ENCODE peak calls at places on chromosomes 3 and 15, in four cellular contexts. R is breast epithelium, H is uterus, Y is K562. I is an unnamed sample.

GRCh38 chr3:16840111-16840444 is 44.7 kb upstream of the PLCL2 start:
- DNase-seq in R (no peak), H (no peak), Y (no peak), I (no peak)

GRCh38 chr3:48155122-48155521 is 33.1 kb downstream of the CDC25A start:
- DNase-seq in R (no peak), H (no peak), Y (no peak), I (peak; percentile 72)

GRCh38 chr3:16132190-16132589 is 42.3 kb upstream of the GALNT15 start:
- DNase-seq in R (no peak), H (no peak), Y (no peak), I (no peak)

GRCh38 chr3:89025185-89025584 is 82.2 kb upstream of the EPHA3 start:
- DNase-seq in R (no peak), H (no peak), Y (no peak), I (no peak)

GRCh38 chr3:171327441-171328174 is 132.6 kb downstream of the TNIK start:
- DNase-seq in R (no peak), H (no peak), Y (no peak), I (no peak)

GRCh38 chr3:30934208-30934550 is 39.7 kb upstream of the GADL1 start:
- DNase-seq in R (no peak), H (no peak), Y (no peak), I (no peak)

GRCh38 chr15:90037510-90037860 is 36.4 kb downstream of the ZNF710 start:
- DNase-seq in R (no peak), H (peak; percentile 9), Y (no peak), I (peak; percentile 40)

GRCh38 chr15:48887144-48887543 is 9.2 kb downstream of the EID1 start:
- DNase-seq in R (no peak), H (no peak), Y (no peak), I (no peak)

GRCh38 chr3:99850608-99851007 is 32.9 kb downstream of the CMSS1 start:
- DNase-seq in R (no peak), H (no peak), Y (no peak), I (no peak)

GRCh38 chr15:68542771-68543544 is 35.8 kb upstream of the CORO2B start:
- DNase-seq in R (no peak), H (peak; percentile 90), Y (no peak), I (no peak)

GRCh38 chr3:56900801-56901200 is 99.1 kb upstream of the ARHGEF3 start:
- DNase-seq in R (no peak), H (no peak), Y (no peak), I (no peak)

GRCh38 chr3:25306066-25306465 is 122.0 kb upstream of the RARB start:
- DNase-seq in R (no peak), H (no peak), Y (no peak), I (no peak)

GRCh38 chr3:54965746-54966145 is 37.9 kb upstream of the LRTM1 start:
- DNase-seq in R (no peak), H (peak; percentile 23), Y (no peak), I (peak; percentile 34)

GRCh38 chr3:149319750-149320149 is 13.7 kb downstream of the TM4SF18 start:
- DNase-seq in R (no peak), H (no peak), Y (no peak), I (no peak)

DNA sequence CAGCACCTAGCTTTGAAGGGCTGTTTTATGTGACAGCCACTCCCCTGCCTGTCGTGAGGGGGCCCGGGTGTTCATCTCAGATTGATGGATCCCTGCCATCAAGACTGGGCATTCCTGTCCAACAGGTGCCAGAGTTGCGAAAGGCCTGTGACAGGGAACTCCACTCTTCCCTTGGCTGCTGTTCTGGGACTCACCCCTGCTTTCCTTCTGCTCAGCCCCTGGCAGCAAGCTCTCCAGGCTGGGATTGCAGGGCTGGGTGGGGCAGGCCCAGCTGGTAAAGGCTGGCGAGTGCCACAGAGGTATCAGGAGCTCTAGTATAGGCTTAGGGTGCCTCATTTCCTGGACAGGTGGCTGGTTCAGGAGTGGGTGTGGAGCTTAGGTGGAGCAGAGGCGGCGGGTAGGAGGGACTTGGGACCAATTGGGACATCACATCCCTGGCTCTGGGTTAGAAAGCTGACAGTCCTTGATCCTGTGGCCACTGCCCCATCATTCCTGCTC is at the start of gene PLA2G4B:
- DNase-seq in R (peak; percentile 94), H (no peak), Y (no peak), I (no peak)
- TF ChIP-seq POLR2A in R (no peak), H (no peak), Y (no peak), I (no peak)

GRCh38 chr15:69762373-69763148 is 309.9 kb downstream of the RPLP1 start:
- DNase-seq in R (no peak), H (no peak), Y (no peak), I (no peak)

GRCh38 chr15:69760263-69760855 is 307.7 kb downstream of the RPLP1 start:
- DNase-seq in R (no peak), H (no peak), Y (no peak), I (no peak)

GRCh38 chr15:69758810-69759410 is 306.3 kb downstream of the RPLP1 start:
- DNase-seq in R (peak; percentile 25), H (no peak), Y (no peak), I (no peak)

GRCh38 chr15:69758291-69758771 is 305.7 kb downstream of the RPLP1 start:
- DNase-seq in R (no peak), H (no peak), Y (no peak), I (no peak)

GRCh38 chr15:69760890-69761568 is 308.4 kb downstream of the RPLP1 start:
- DNase-seq in R (peak; percentile 25), H (peak; percentile 50), Y (no peak), I (peak; percentile 39)
- TF ChIP-seq POLR2A in R (no peak), H (no peak), Y (no peak), I (no peak)

DNA sequence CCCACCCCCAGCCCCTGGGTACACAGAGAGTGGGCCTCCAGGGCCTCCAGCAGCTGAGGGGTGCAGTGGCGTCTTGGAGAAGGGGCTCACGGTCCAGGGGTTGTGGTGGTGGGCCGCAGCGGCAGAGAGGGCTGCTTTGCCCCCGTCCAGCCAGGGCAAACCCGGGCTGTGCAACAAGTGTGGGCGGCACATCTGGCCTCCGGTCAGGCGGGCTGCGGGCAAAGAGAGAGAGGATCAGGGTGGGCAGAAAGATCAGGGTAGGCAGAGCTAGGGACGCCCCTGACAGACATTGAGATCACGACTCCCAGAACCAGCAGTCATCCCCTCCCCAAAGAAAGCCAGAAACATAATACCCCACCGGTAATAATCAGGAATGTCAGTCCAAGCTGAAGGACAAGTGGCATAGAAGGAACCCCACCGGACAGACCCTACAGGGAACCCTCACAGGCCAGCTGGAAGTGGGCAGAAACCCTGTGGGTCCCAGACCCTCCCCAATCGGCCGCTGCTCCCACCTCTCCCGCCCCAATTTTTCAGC is 6.8 kb downstream of the GATA2 start:
- DNase-seq in R (no peak), H (no peak), Y (no peak), I (no peak)
- TF ChIP-seq POLR2A in R (no peak), H (no peak), Y (no peak), I (no peak)

GRCh38 chr3:186414735-186415419 is 52.8 kb upstream of the DGKG start:
- DNase-seq in R (no peak), H (peak; percentile 42), Y (no peak), I (peak; percentile 45)

GRCh38 chr3:186411089-186411488 is 49.1 kb upstream of the DGKG start:
- DNase-seq in R (no peak), H (no peak), Y (no peak), I (no peak)

GRCh38 chr3:186411994-186412393 is 50.0 kb upstream of the DGKG start:
- DNase-seq in R (no peak), H (no peak), Y (no peak), I (no peak)

GRCh38 chr3:186417791-186418190 is 55.8 kb upstream of the DGKG start:
- DNase-seq in R (no peak), H (no peak), Y (no peak), I (peak; percentile 48)

DNA sequence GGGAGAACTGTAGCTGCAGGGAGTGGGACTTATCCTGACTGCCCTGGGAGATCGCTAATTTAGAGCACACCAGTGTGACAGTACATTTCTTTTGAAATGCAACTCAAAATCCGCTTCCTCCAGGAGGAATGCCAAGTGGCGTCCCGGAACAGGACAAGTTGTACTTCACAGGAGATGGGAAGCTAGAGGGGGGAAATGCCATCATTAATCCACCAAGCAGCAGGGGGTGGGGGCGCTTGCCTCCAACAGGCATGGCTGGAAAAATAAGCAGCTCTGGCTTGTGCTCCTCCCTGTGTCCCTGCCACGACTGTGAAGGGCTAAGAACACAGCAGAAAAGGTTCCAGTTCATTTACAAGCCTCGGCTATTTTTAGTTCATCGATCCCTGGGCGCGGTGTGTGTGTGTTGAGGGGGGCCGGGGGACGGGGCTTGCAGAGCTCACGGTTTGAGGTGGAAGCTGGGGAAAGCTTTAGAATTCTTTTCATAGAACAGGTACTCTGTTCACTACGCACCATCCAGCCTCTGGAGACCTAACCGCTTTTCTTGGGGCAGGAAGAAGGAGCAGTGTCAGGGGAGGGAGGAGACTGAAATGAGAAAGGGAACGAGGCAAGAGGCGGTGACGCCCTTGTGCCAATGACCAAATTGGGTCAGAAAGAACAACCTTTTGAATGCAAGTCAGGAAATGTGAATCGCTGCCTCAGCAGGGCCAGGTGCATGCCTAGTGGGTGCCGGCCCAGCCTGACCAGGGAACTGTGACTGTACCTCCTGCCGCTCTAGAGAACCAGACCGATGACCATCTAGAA is 51.8 kb upstream of the DGKG start:
- DNase-seq in R (peak; percentile 79), H (peak; percentile 65), Y (no peak), I (peak; percentile 24)
- TF ChIP-seq POLR2A in R (no peak), H (no peak), Y (no peak), I (no peak)

DNA sequence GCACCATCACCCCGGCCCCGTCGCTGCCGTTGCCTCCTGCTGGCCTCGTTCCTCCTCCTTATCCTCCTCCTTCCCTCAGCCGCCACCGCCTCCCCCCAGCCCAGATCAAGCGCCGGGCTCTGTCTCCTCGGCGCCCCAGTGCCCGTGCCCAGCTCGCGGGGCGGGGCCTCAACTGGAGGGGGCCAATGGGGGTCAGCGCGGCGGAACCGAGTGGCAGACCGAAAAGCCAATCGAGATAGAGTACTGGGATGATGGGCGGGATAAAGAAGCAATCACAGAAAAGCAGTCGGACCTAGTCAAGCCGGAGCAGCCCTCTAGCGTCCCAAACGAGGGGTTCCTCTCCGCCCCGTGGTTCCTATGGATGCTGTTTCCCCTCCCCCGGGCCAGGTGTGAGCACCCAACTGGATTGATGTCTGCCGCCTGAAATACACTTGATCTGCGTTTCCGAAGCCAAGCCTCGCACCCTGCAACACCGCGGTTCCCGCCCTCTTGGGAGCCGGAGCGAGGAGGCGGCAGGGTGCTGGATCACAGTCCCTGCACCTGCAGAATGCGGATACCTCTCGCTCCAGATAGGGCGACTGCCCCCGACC is at the start of gene FRMD5:
- DNase-seq in R (peak; percentile 87), H (peak; percentile 71), Y (peak; percentile 25), I (peak; percentile 79)
- TF ChIP-seq POLR2A in R (no peak), H (no peak), Y (no peak), I (peak; percentile 78)